ENCODE peak calls at places on chromosomes 2 and 18, in eight cellular contexts. N is mammary epithelial cell, T is prostate gland, L is GM23248, A is H7, X is brain microvascular endothelial cell, U is K562, P is left lung. K is an unnamed sample.

GRCh38 chr18:40866013-40866644 is 1088.9 kb upstream of the PIK3C3 start:
- DNase-seq in N (peak), T (no peak), L (peak), A (no peak), X (peak), U (no peak), P (no peak), K (peak)

GRCh38 chr2:75311993-75312392 is 112.7 kb upstream of the TACR1 start:
- DNase-seq in N (no peak), T (no peak), L (no peak), A (peak), X (no peak), U (peak), P (no peak), K (peak)

GRCh38 chr2:9820020-9820973 is 23.0 kb upstream of the TAF1B start:
- DNase-seq in N (peak), T (no peak), L (peak), A (peak), X (peak), U (no peak), P (peak), K (no peak)

GRCh38 chr18:8685141-8685913 is 20.0 kb upstream of the MTCL1 start:
- DNase-seq in N (peak), T (peak), L (peak), A (no peak), X (peak), U (no peak), P (no peak), K (no peak)

GRCh38 chr18:27712066-27712465 is 464.9 kb downstream of the CDH2 start:
- DNase-seq in N (no peak), T (no peak), L (no peak), A (no peak), X (no peak), U (no peak), P (no peak), K (no peak)

GRCh38 chr2:88159955-88160415 is 10.2 kb upstream of the THNSL2 start:
- DNase-seq in N (peak), T (peak), L (peak), A (peak), X (peak), U (peak), P (no peak), K (peak)

GRCh38 chr2:10494351-10495066 is 46.4 kb upstream of the ODC1 start:
- DNase-seq in N (no peak), T (no peak), L (no peak), A (peak), X (no peak), U (no peak), P (no peak), K (no peak)

GRCh38 chr2:156405586-156405985 is 30.6 kb upstream of the GPD2 start:
- DNase-seq in N (peak), T (no peak), L (peak), A (no peak), X (peak), U (peak), P (peak), K (no peak)

GRCh38 chr2:191020742-191021381 is 6.9 kb upstream of the STAT1 start:
- DNase-seq in N (peak), T (peak), L (peak), A (no peak), X (peak), U (peak), P (no peak), K (peak)

GRCh38 chr18:77321823-77322805 is 72.5 kb downstream of the GALR1 start:
- DNase-seq in N (no peak), T (no peak), L (no peak), A (no peak), X (no peak), U (peak), P (no peak), K (no peak)

DNA sequence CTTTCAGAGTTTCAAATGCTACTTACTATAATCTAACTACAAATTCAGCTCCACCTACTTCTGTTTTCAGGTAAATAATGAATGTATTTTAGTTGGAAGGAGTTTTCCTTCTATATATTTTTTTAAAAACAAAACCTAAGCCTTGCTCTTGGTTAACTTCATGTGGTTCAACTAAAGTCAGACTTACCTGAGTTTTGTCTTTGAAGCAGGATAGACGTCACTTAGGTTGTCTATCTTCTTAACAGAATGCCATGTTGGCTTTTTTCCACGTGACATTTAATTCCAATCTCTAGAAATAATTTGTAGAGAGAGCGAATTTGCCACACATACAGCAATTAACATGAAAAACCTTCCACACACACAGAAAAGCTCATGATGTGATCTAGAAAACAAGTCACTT is 43.9 kb upstream of the CYTIP start:
- DNase-seq in N (no peak), T (no peak), L (no peak), A (no peak), X (no peak), U (no peak), P (no peak), K (no peak)
- H3K4me3 ChIP-seq in N (no peak), T (no peak), L (no peak), A (no peak), X (no peak), U (no peak), P (no peak), K (no peak)

GRCh38 chr2:151973901-151974199 is 125.0 kb downstream of the CACNB4 start:
- DNase-seq in N (peak), T (no peak), L (peak), A (peak), X (peak), U (no peak), P (no peak), K (peak)
- H3K4me3 ChIP-seq in N (no peak), T (no peak), L (no peak), A (no peak), X (no peak), U (no peak), P (no peak), K (no peak)

GRCh38 chr2:104945866-104946265 is 92.0 kb downstream of the POU3F3 start:
- DNase-seq in N (peak), T (no peak), L (no peak), A (no peak), X (no peak), U (no peak), P (no peak), K (no peak)

GRCh38 chr2:104939570-104940235 is 85.8 kb downstream of the POU3F3 start:
- DNase-seq in N (no peak), T (no peak), L (no peak), A (no peak), X (no peak), U (no peak), P (no peak), K (no peak)

GRCh38 chr2:104944495-104944894 is 90.6 kb downstream of the POU3F3 start:
- DNase-seq in N (no peak), T (no peak), L (peak), A (peak), X (no peak), U (peak), P (no peak), K (no peak)

DNA sequence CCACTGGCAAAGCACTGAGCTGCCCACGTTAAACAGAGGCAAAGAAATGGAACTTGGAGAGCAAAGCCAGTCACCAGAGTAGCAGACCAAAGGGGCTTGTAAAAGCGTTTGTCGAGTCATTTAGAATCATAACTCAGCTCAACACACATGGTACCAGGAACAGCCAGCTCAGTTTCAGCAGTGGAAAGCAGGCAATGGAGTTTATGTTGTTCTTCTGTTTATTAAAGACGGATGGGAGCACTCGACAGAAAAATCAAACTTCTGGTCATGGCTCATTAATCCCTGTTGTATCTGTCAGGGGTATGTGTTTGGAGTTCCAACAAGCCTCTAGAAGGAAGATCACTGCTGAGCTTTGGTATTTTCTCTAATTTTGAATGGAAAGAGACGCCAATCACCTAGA is 91.3 kb downstream of the POU3F3 start:
- DNase-seq in N (no peak), T (no peak), L (no peak), A (no peak), X (no peak), U (no peak), P (no peak), K (no peak)
- H3K4me3 ChIP-seq in N (no peak), T (no peak), L (no peak), A (no peak), X (no peak), U (no peak), P (no peak), K (no peak)

GRCh38 chr2:101763496-101764333 is 66.2 kb downstream of the MAP4K4 start:
- DNase-seq in N (no peak), T (no peak), L (peak), A (no peak), X (no peak), U (no peak), P (no peak), K (no peak)

GRCh38 chr2:101766337-101766736 is 68.8 kb downstream of the MAP4K4 start:
- DNase-seq in N (no peak), T (no peak), L (no peak), A (no peak), X (no peak), U (no peak), P (no peak), K (no peak)

GRCh38 chr2:101768480-101769077 is 71.1 kb downstream of the MAP4K4 start:
- DNase-seq in N (no peak), T (no peak), L (no peak), A (no peak), X (no peak), U (no peak), P (no peak), K (peak)

GRCh38 chr2:101770672-101771071 is 73.2 kb downstream of the MAP4K4 start:
- DNase-seq in N (peak), T (no peak), L (peak), A (no peak), X (peak), U (peak), P (no peak), K (peak)

DNA sequence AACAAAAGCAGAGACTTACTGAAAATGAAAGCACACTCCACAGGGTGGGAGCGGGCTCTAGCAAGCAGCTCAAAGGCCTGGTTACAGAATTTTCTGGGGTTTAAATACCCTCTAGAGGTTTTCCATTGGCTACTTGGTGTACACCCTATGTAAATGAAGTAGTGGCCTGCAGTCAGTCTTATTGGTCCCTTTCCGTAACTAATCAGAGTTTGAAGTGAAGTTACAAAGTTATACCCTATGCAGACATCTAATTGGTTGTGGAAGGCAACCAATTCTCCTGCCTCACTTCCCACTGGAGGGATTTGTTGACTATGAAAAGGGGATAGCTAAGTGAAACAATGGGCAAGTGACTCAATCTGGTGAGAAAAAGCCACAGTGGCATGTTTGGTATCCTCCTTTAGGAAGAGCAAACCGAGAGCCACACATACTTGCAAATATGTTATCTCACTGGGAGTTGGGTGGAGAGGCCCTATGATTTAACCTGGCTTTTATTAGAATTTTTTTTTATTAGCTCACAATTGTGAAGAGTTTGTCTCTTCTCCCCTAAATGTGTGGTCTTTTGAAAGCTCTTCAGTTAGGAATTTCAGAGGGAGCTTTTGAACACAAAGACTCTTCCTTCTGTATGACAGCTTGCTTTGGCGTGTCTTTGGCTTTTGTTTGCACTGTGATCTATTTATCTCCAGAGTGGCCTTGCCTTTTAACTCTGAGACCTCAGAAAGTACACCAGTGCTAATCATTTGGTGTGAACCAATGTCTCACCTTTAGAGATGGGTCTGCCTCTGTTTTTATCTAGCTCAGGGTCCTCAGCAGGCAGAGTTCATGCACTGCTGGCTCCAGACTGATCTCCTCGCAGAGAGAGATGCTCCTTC is 69.6 kb downstream of the MAP4K4 start:
- DNase-seq in N (peak), T (no peak), L (peak), A (no peak), X (peak), U (no peak), P (no peak), K (no peak)
- H3K4me3 ChIP-seq in N (no peak), T (no peak), L (peak), A (no peak), X (no peak), U (no peak), P (no peak), K (no peak)

GRCh38 chr18:7273301-7273911 is 42.5 kb downstream of the LRRC30 start:
- DNase-seq in N (peak), T (peak), L (peak), A (no peak), X (peak), U (no peak), P (peak), K (no peak)

GRCh38 chr18:7269903-7270302 is 39.0 kb downstream of the LRRC30 start:
- DNase-seq in N (no peak), T (no peak), L (no peak), A (no peak), X (no peak), U (no peak), P (no peak), K (no peak)

GRCh38 chr18:7272268-7273049 is 41.6 kb downstream of the LRRC30 start:
- DNase-seq in N (peak), T (peak), L (peak), A (peak), X (peak), U (peak), P (peak), K (peak)
- H3K4me3 ChIP-seq in N (no peak), T (no peak), L (no peak), A (no peak), X (peak), U (no peak), P (peak), K (no peak)

DNA sequence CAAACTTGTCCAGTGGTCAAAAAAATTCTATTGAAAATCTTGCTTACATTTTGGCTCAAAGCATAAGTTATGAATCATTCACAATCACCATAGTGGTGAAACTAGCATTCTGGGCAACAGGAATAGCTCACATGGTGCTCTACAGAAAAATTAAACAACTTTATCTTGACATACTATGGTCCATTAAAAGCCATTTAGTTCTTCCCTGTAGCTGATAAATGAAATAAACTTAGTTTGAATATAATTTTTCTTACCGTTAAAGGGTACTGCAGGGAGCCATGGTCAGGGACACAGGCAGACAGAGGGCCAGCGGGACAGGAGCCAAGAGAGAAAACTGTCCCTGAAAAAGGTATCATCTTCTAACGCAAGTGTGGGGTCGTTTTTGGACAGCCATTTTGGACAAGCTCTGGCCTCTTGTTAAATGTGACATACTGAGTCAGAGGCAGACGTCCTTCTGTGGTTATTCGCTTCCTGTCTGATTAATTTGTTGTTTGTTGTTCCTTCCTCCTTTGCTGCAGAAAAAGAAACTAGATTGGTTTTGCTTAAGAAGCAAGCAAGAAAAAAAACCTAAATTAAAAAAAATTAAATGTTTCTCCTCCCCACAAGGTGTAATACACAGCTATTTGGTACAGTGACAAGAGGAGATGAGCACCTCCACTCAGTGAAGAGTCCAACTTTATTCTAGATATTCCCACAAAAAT is at the start of gene WIPF1:
- DNase-seq in N (peak), T (no peak), L (peak), A (no peak), X (peak), U (no peak), P (no peak), K (peak)
- H3K4me3 ChIP-seq in N (no peak), T (peak), L (peak), A (no peak), X (no peak), U (no peak), P (peak), K (peak)

GRCh38 chr2:227608469-227609338 is 5.9 kb downstream of the SCYGR3 start:
- DNase-seq in N (no peak), T (no peak), L (no peak), A (no peak), X (no peak), U (no peak), P (no peak), K (peak)
- H3K4me3 ChIP-seq in N (no peak), T (no peak), L (no peak), A (no peak), X (no peak), U (no peak), P (no peak), K (no peak)

GRCh38 chr18:7116832-7117389 is 686 bp downstream of the LAMA1 start:
- DNase-seq in N (peak), T (no peak), L (peak), A (peak), X (no peak), U (no peak), P (no peak), K (no peak)
- H3K4me3 ChIP-seq in N (peak), T (peak), L (peak), A (peak), X (peak), U (no peak), P (peak), K (no peak)

GRCh38 chr2:86476918-86477317 is 35.7 kb downstream of the KDM3A start:
- DNase-seq in N (no peak), T (no peak), L (no peak), A (no peak), X (no peak), U (no peak), P (no peak), K (no peak)
- H3K4me3 ChIP-seq in N (no peak), T (no peak), L (no peak), A (no peak), X (no peak), U (no peak), P (no peak), K (no peak)